ENCODE peak calls at places on chromosomes 6 and 20, in ten cellular contexts. B is PC-9, W is neuronal stem cell, G is upper lobe of right lung, R is sigmoid colon, T is adrenal gland, J is HepG2, E is PC-3, U is left ventricle myocardium inferior, M is H9. A is an unnamed sample. For H3K4me1 and H3K27me3, the result is how much of the 10 kb centered on the place peaks cover.

GRCh38 chr20:1125266-1125665 is 6.9 kb downstream of the PSMF1 start:
- DNase-seq in B (no peak), W (no peak), G (no peak), R (no peak), T (no peak), J (no peak), E (no peak), U (no peak), M (no peak), A (no peak)

GRCh38 chr6:2109796-2110195 is 135.6 kb downstream of the GMDS start:
- DNase-seq in B (no peak), W (no peak), G (no peak), R (no peak), T (no peak), J (no peak), E (no peak), U (no peak), M (no peak), A (no peak)

GRCh38 chr6:160431231-160431630 is 83.1 kb downstream of the SLC22A3 start:
- DNase-seq in B (no peak), W (no peak), G (no peak), R (peak), T (peak), J (no peak), E (no peak), U (peak), M (no peak), A (peak)

GRCh38 chr6:145036848-145037567 is 698.3 kb downstream of the EPM2A start:
- DNase-seq in B (no peak), W (no peak), G (no peak), R (no peak), T (peak), J (no peak), E (no peak), U (no peak), M (no peak), A (no peak)

GRCh38 chr6:109261815-109262214 is 120.5 kb downstream of the CD164 start:
- DNase-seq in B (no peak), W (no peak), G (no peak), R (no peak), T (no peak), J (no peak), E (no peak), U (no peak), M (no peak), A (no peak)

GRCh38 chr6:34249469-34250370 is 914 bp upstream of the SMIM29 start:
- DNase-seq in B (no peak), W (no peak), G (no peak), R (peak), T (no peak), J (no peak), E (no peak), U (no peak), M (no peak), A (no peak)

GRCh38 chr6:45922728-45923351 is 92.8 kb downstream of the CLIC5 start:
- DNase-seq in B (peak), W (peak), G (peak), R (peak), T (peak), J (no peak), E (peak), U (peak), M (peak), A (peak)

GRCh38 chr20:41051426-41051825 is 22.8 kb downstream of the TOP1 start:
- DNase-seq in B (no peak), W (no peak), G (no peak), R (no peak), T (no peak), J (no peak), E (no peak), U (no peak), M (no peak), A (no peak)

GRCh38 chr6:106103728-106104109 is 17.6 kb downstream of the PRDM1 start:
- DNase-seq in B (peak), W (no peak), G (no peak), R (no peak), T (no peak), J (no peak), E (peak), U (no peak), M (no peak), A (no peak)

GRCh38 chr6:39313526-39314272 is 520 bp downstream of the KCNK17 start:
- DNase-seq in B (no peak), W (peak), G (no peak), R (no peak), T (no peak), J (no peak), E (no peak), U (no peak), M (peak), A (no peak)

GRCh38 chr20:33767739-33768138 is 35.9 kb downstream of the ZNF341 start:
- DNase-seq in B (no peak), W (no peak), G (no peak), R (no peak), T (no peak), J (no peak), E (no peak), U (no peak), M (no peak), A (no peak)

GRCh38 chr6:14804444-14805210 is 441.2 kb upstream of the JARID2 start:
- DNase-seq in B (no peak), W (no peak), G (peak), R (peak), T (peak), J (peak), E (no peak), U (peak), M (no peak), A (peak)

GRCh38 chr6:246349-246748 is 45.9 kb upstream of the DUSP22 start:
- DNase-seq in B (no peak), W (no peak), G (no peak), R (no peak), T (no peak), J (no peak), E (no peak), U (no peak), M (no peak), A (no peak)

GRCh38 chr6:156925718-156926607 is 148.8 kb downstream of the ARID1B start:
- DNase-seq in B (no peak), W (no peak), G (no peak), R (no peak), T (no peak), J (no peak), E (no peak), U (no peak), M (no peak), A (no peak)

GRCh38 chr20:46900068-46900467 is 5.4 kb downstream of the EYA2 start:
- DNase-seq in B (no peak), W (no peak), G (no peak), R (no peak), T (no peak), J (no peak), E (no peak), U (no peak), M (no peak), A (no peak)

GRCh38 chr6:25050356-25050755 is 114.6 kb upstream of the RIPOR2 start:
- DNase-seq in B (no peak), W (no peak), G (no peak), R (no peak), T (no peak), J (no peak), E (no peak), U (no peak), M (no peak), A (peak)

GRCh38 chr6:1263039-1263849 is 48.7 kb upstream of the FOXQ1 start:
- DNase-seq in B (no peak), W (no peak), G (peak), R (no peak), T (no peak), J (peak), E (peak), U (no peak), M (peak), A (peak)

GRCh38 chr6:27839303-27840081 is 72.7 kb downstream of the OR2B2 start:
- DNase-seq in B (no peak), W (no peak), G (no peak), R (no peak), T (peak), J (peak), E (peak), U (no peak), M (no peak), A (peak)

GRCh38 chr20:43839793-43840199 is 74.9 kb upstream of the TOX2 start:
- DNase-seq in B (no peak), W (no peak), G (no peak), R (no peak), T (no peak), J (no peak), E (peak), U (no peak), M (no peak), A (no peak)

GRCh38 chr6:116015983-116016382 is 44.7 kb downstream of the FRK start:
- DNase-seq in B (no peak), W (no peak), G (no peak), R (no peak), T (no peak), J (peak), E (no peak), U (no peak), M (no peak), A (no peak)

GRCh38 chr6:33116881-33117711 is 41.3 kb downstream of the HLA-DPB1 start:
- DNase-seq in B (no peak), W (peak), G (no peak), R (no peak), T (no peak), J (no peak), E (no peak), U (no peak), M (peak), A (no peak)

GRCh38 chr6:89525786-89526562 is 93.0 kb downstream of the ANKRD6 start:
- DNase-seq in B (no peak), W (no peak), G (no peak), R (no peak), T (no peak), J (no peak), E (no peak), U (no peak), M (no peak), A (no peak)

GRCh38 chr6:117548797-117549301 is 53.5 kb downstream of the GOPC start:
- DNase-seq in B (peak), W (no peak), G (no peak), R (no peak), T (no peak), J (peak), E (peak), U (no peak), M (no peak), A (peak)

GRCh38 chr20:2140561-2140960 is 38.9 kb downstream of the STK35 start:
- DNase-seq in B (no peak), W (no peak), G (no peak), R (peak), T (peak), J (no peak), E (no peak), U (peak), M (no peak), A (no peak)

GRCh38 chr20:13158339-13158738 is 62.7 kb upstream of the ISM1 start:
- DNase-seq in B (no peak), W (no peak), G (no peak), R (peak), T (no peak), J (no peak), E (no peak), U (no peak), M (no peak), A (no peak)

GRCh38 chr20:51767018-51767866 is 948 bp downstream of the ATP9A start:
- DNase-seq in B (peak), W (peak), G (peak), R (peak), T (peak), J (peak), E (peak), U (peak), M (peak), A (no peak)

GRCh38 chr6:13848553-13849150 is 34.3 kb upstream of the MCUR1 start:
- DNase-seq in B (no peak), W (no peak), G (no peak), R (no peak), T (no peak), J (no peak), E (peak), U (no peak), M (peak), A (no peak)

GRCh38 chr6:167662104-167662880 is 164.4 kb upstream of the AFDN start:
- DNase-seq in B (no peak), W (no peak), G (no peak), R (no peak), T (no peak), J (no peak), E (no peak), U (no peak), M (no peak), A (no peak)

GRCh38 chr6:120202878-120203277 is 853.3 kb upstream of the MAN1A1 start:
- DNase-seq in B (no peak), W (no peak), G (no peak), R (no peak), T (no peak), J (no peak), E (peak), U (no peak), M (no peak), A (no peak)

GRCh38 chr6:34383171-34383631 is 9.3 kb downstream of the NUDT3 start:
- DNase-seq in B (no peak), W (no peak), G (no peak), R (no peak), T (no peak), J (peak), E (no peak), U (no peak), M (no peak), A (no peak)

GRCh38 chr6:30556006-30556713 is at the start of gene GNL1:
- DNase-seq in B (peak), W (peak), G (peak), R (peak), T (peak), J (peak), E (peak), U (peak), M (peak), A (peak)

GRCh38 chr6:159929819-159930218 is 39.0 kb downstream of the MAS1 start:
- DNase-seq in B (no peak), W (no peak), G (no peak), R (no peak), T (no peak), J (no peak), E (no peak), U (no peak), M (no peak), A (peak)

GRCh38 chr6:157185171-157185570 is 138.1 kb downstream of the TMEM242 start:
- DNase-seq in B (no peak), W (no peak), G (no peak), R (no peak), T (no peak), J (no peak), E (no peak), U (no peak), M (no peak), A (no peak)

GRCh38 chr6:5786321-5787053 is 220.2 kb downstream of the NRN1 start:
- DNase-seq in B (no peak), W (no peak), G (no peak), R (no peak), T (no peak), J (no peak), E (no peak), U (no peak), M (no peak), A (peak)

GRCh38 chr6:34358389-34358906 is 34.0 kb downstream of the NUDT3 start:
- DNase-seq in B (no peak), W (no peak), G (no peak), R (no peak), T (peak), J (no peak), E (peak), U (peak), M (no peak), A (peak)

GRCh38 chr6:139376604-139377218 is 2.3 kb upstream of the CITED2 start:
- DNase-seq in B (peak), W (no peak), G (no peak), R (peak), T (peak), J (peak), E (peak), U (no peak), M (no peak), A (no peak)

GRCh38 chr6:152897807-152898399 is 84.9 kb downstream of the FBXO5 start:
- DNase-seq in B (peak), W (peak), G (peak), R (peak), T (peak), J (peak), E (peak), U (peak), M (peak), A (peak)

GRCh38 chr6:33720998-33721397 is 9.5 kb upstream of the UQCC2 start:
- DNase-seq in B (no peak), W (no peak), G (no peak), R (no peak), T (no peak), J (no peak), E (peak), U (no peak), M (no peak), A (no peak)

GRCh38 chr20:53708129-53708968 is 114.7 kb upstream of the ZNF217 start:
- DNase-seq in B (no peak), W (no peak), G (no peak), R (no peak), T (no peak), J (no peak), E (peak), U (no peak), M (no peak), A (peak)

GRCh38 chr6:81937296-81937937 is 184.9 kb upstream of the TENT5A start:
- DNase-seq in B (no peak), W (no peak), G (no peak), R (no peak), T (no peak), J (peak), E (peak), U (no peak), M (no peak), A (no peak)

GRCh38 chr6:26122005-26122388 is 34.8 kb downstream of the HFE start:
- DNase-seq in B (no peak), W (no peak), G (no peak), R (no peak), T (no peak), J (no peak), E (no peak), U (no peak), M (no peak), A (no peak)
- H3K27ac ChIP-seq in B (peak), W (peak), G (peak), R (peak), T (peak), J (peak), E (peak), U (peak), M (peak), A (peak)

DNA sequence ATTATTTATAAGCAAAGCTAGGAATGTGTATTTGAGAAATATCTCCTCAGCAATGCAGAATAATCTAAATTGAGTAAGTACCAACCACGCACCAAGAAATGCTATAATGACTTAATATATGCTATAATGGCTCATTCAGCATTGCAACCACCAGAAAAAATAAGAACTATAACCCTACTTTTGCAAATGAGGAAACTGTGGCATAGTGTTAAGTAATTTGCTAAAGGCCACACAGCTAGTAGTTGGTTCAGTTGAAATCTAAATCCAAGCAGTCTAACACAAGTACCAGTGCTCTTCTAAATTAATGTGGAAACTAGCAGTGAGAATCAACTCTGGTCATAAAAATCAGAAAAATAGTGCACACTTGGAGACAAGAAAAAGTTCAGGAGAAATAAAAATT is 35.7 kb downstream of the HBS1L start:
- DNase-seq in B (no peak), W (no peak), G (no peak), R (no peak), T (no peak), J (no peak), E (no peak), U (no peak), M (no peak), A (no peak)
- H3K4me1 ChIP-seq in B (under half), W (under half), G (under half), R (under half), T (under half), J (under half), E (under half), U (under half), M (under half), A (under half)

GRCh38 chr6:158593670-158594069 is 33.8 kb downstream of the TMEM181 start:
- DNase-seq in B (no peak), W (no peak), G (no peak), R (no peak), T (no peak), J (no peak), E (no peak), U (no peak), M (no peak), A (no peak)

GRCh38 chr6:158589371-158589770 is 29.5 kb downstream of the TMEM181 start:
- DNase-seq in B (no peak), W (no peak), G (no peak), R (no peak), T (no peak), J (no peak), E (no peak), U (no peak), M (no peak), A (no peak)

GRCh38 chr6:158595223-158595622 is 35.3 kb downstream of the TMEM181 start:
- DNase-seq in B (no peak), W (no peak), G (no peak), R (no peak), T (no peak), J (peak), E (no peak), U (no peak), M (no peak), A (no peak)

GRCh38 chr6:158586652-158587051 is 26.8 kb downstream of the TMEM181 start:
- DNase-seq in B (no peak), W (no peak), G (no peak), R (no peak), T (no peak), J (no peak), E (no peak), U (no peak), M (no peak), A (no peak)

GRCh38 chr6:158591134-158591809 is 31.4 kb downstream of the TMEM181 start:
- DNase-seq in B (no peak), W (no peak), G (no peak), R (no peak), T (no peak), J (no peak), E (no peak), U (no peak), M (no peak), A (no peak)
- H3K27me3 ChIP-seq in B (under half), W (under half), G (under half), R (under half), T (under half), J (under half), E (under half), U (under half), M (under half), A (under half)

GRCh38 chr20:49367113-49367512 is 89.3 kb upstream of the ZNFX1 start:
- DNase-seq in B (no peak), W (no peak), G (no peak), R (no peak), T (no peak), J (no peak), E (no peak), U (no peak), M (no peak), A (peak)

GRCh38 chr20:49366687-49367086 is 88.8 kb upstream of the ZNFX1 start:
- DNase-seq in B (no peak), W (no peak), G (no peak), R (no peak), T (no peak), J (no peak), E (no peak), U (no peak), M (no peak), A (no peak)

GRCh38 chr20:49372095-49372734 is 94.4 kb upstream of the ZNFX1 start:
- DNase-seq in B (no peak), W (no peak), G (no peak), R (no peak), T (no peak), J (no peak), E (no peak), U (no peak), M (no peak), A (no peak)

DNA sequence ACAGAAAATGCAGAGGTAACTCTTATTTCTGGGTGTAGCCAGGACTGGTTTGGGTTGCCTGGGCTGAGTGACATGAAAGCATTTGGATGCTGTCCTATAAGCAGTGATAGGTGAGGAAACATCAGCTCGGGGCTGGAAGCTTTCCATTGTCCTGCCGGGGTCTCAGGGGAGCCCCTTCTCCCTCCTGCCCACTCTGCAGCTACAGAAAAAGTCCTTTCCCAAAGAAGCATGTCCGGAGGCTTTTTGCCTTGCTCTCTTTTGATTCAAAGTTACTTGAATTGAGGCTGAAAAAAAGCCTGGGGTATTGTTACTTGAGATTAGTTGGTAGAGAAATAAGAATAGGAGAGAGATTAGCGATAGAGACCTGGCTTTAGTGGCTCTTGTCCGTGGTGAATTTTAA is 90.7 kb upstream of the ZNFX1 start:
- DNase-seq in B (no peak), W (no peak), G (no peak), R (no peak), T (no peak), J (no peak), E (no peak), U (no peak), M (no peak), A (no peak)
- H3K27ac ChIP-seq in B (no peak), W (peak), G (no peak), R (peak), T (no peak), J (no peak), E (no peak), U (no peak), M (no peak), A (no peak)

A was measured in SJCRH30.